ENCODE peak calls at places on chromosomes 7 and 10, in six cellular contexts. M, L, O, P, R and S are unnamed samples.

GRCh38 chr7:133703547-133703946 is 423.6 kb upstream of the LRGUK start:
- DNase-seq in P (no peak), O (no peak), L (no peak), M (no peak), R (no peak), S (peak; percentile 85)

GRCh38 chr7:106768324-106768751 is 96.7 kb upstream of the PIK3CG start:
- DNase-seq in R (no peak), P (no peak), L (no peak), O (no peak), M (no peak), S (no peak)

GRCh38 chr10:24701447-24701846 is 22.2 kb downstream of the ARHGAP21 start:
- DNase-seq in L (no peak), R (no peak), P (no peak), O (no peak), M (no peak), S (no peak)

GRCh38 chr10:104521901-104522827 is 118.9 kb upstream of the SORCS3 start:
- DNase-seq in O (no peak), P (no peak), L (no peak), R (no peak), M (no peak), S (no peak)

GRCh38 chr10:11396311-11396960 is 215.0 kb downstream of the USP6NL start:
- DNase-seq in P (no peak), M (no peak), L (no peak), O (no peak), R (no peak), S (no peak)

GRCh38 chr10:133000648-133001047 is 58.3 kb upstream of the CFAP46 start:
- DNase-seq in R (no peak), M (peak; percentile 53), P (no peak), O (no peak), L (no peak), S (no peak)

GRCh38 chr7:44845476-44845875 is 2.4 kb downstream of the H2AZ2 start:
- DNase-seq in M (no peak), L (no peak), R (no peak), P (no peak), O (no peak), S (no peak)

GRCh38 chr10:79162861-79163662 is 94.3 kb downstream of the ZMIZ1 start:
- DNase-seq in P (no peak), L (peak; percentile 70), M (peak; percentile 63), O (no peak), R (no peak), S (no peak)

GRCh38 chr10:97407952-97408248 is 6.8 kb upstream of the RRP12 start:
- DNase-seq in R (no peak), P (no peak), M (no peak), O (no peak), L (no peak), S (no peak)

GRCh38 chr7:16130127-16131110 is 290.9 kb downstream of the CRPPA start:
- DNase-seq in P (no peak), M (no peak), L (no peak), O (no peak), R (no peak), S (no peak)

GRCh38 chr7:149316606-149317005 is 54.6 kb downstream of the ZNF783 start:
- DNase-seq in P (no peak), O (no peak), M (no peak), L (no peak), R (no peak), S (no peak)

GRCh38 chr10:129961274-129961839 is 2.7 kb downstream of the EBF3 start:
- DNase-seq in R (no peak), M (no peak), P (no peak), L (no peak), O (no peak), S (no peak)

GRCh38 chr10:129963076-129963830 is 821 bp downstream of the EBF3 start:
- DNase-seq in P (no peak), L (no peak), O (no peak), M (no peak), R (no peak), S (no peak)

GRCh38 chr10:129963831-129964501 is at the start of gene EBF3:
- DNase-seq in R (peak; percentile 50), L (peak; percentile 72), P (peak; percentile 80), M (peak; percentile 81), O (no peak), S (no peak)

GRCh38 chr10:129962092-129962494 is 2.0 kb downstream of the EBF3 start:
- DNase-seq in L (no peak), R (no peak), M (no peak), O (no peak), P (no peak), S (no peak)

DNA sequence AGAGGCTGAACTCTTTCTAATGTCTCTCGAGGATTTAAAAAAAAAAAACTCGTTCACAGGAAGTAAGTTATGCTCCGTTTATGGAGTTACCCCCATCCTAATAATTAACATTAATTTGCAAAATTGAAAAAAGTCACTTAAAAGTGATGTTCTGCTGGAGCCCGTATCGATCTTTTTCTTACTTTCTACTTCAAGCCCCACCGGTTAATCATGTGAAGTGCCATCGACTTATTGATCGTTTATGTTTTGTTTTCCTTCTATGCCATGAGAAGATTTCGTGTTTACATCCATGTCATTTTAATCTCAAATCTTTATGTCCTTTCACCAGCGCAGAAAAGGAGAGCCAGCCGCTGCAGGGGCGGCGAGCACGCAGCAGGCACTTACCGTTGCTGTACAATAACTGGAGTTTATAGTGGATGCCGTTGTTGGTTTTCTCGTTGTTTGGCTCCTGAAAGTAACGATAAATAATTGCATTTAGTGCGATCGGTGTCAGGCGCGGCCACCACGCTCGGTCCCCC is 1.5 kb downstream of the EBF3 start:
- DNase-seq in O (no peak), M (no peak), P (no peak), L (no peak), R (no peak), S (no peak)
- H3K4me3 ChIP-seq in O (peak overlapping the region; percentile 40), M (no peak overlapping the region), P (peak overlapping the region; percentile 18), L (peak overlapping the region; percentile 39), R (peak overlapping the region; percentile 61), S (peak overlapping the region; percentile 55)

DNA sequence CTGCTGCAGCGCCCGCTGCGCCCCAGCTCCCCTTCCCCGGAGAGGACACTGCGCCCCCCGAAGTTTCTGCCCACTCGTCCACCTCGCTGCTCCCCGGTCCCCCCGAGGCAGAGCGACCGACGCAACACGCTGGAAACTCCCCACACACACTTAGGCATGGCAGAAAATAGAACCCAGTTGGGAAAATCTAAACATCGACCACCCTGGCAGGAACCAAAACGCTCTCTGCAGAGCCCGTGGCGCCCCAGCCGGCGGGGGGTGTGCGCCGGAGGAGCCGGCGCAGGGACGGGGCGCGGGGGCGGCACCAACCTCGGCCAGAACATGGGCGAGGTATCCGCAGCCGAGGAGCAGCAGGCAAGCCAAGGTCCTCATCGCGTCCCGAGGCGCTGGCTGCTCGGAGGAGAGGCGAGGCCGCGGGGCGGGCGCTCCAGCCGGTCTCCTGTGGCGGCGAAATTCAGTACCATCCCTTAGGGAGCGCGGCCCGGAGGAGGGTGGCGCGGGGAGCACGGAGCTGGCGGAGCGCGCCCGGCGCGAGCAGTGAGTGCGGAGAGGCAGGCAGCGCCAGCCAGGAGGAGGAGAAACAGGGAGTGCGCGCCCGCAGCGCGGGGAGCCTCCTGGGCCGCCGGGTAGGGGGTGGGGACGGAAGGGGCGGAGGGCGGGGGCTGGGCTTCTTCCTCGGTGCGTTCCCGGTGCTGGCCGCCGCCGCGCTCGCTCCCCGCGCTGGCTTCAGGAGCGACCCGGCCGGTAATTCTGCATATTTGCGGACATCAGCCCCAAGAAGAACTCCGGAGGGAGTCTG is 817 bp downstream of the PDGFA start:
- DNase-seq in O (peak; percentile 93), R (peak; percentile 89), M (peak; percentile 91), P (peak; percentile 93), L (peak; percentile 88), S (no peak)
- TF ChIP-seq CTCF in O (no peak), R (no peak), M (peak; percentile 13), P (no peak), L (peak; percentile 4), S (no peak)

DNA sequence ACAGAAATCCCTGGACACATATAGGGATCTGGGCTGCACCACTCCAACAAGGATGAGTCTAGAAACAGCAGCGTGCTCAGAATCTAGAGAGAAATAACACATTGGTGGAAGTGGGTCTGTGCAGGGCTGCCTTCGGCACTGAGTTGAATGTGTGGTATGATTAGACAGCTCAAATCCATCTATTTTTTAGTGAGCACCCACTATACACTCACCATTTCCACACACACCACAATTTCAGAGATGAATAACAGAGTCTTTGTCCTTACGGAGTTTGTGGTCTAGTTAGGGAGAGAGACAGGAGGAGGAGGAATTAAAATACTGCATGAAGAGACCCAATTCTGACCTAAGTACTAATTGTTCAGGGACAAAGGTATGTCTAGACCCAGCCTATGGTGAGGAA is 44.2 kb downstream of the JAZF1 start:
- DNase-seq in L (no peak), R (no peak), M (no peak), P (no peak), O (no peak), S (no peak)
- H3K27ac ChIP-seq in L (no peak overlapping the region), R (no peak overlapping the region), M (no peak overlapping the region), P (no peak overlapping the region), O (no peak overlapping the region), S (no peak overlapping the region)

DNA sequence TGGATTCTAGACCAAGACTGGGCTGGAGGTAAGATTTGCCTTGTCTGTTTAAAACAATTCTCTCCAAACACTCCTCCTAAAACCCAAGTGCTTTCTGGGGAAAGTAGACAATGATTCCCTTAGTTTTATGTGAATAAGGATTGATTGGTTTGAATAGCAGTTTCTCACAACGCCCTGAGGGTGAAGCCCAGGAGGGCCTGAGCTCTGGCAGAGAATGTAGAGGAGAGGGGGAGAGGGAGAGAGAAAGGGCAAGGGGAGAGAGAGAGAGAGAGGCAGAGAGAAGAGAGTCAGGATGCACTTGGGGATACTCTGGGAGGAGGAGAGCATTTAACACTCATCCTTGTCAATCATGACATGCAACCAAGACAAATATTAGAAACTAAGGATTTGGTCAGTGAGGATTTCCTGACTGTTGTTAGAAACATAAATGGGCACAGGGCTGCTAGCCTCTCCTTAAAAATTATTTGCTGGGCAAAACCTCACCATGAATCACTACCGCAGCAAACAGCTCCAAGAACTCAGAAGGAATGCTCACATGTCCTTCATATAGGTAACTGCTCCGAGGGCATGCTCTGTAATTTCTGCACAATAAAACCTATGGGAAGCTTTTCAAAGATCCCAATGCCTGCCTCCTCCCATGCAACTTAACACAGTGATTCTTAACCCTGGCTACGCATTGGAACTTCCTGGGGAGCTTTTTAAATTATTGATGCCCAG is 55.2 kb upstream of the RAPGEF5 start:
- DNase-seq in O (no peak), L (no peak), M (no peak), P (no peak), R (no peak), S (no peak)
- H3K4me3 ChIP-seq in O (no peak overlapping the region), L (no peak overlapping the region), M (no peak overlapping the region), P (no peak overlapping the region), R (no peak overlapping the region), S (no peak overlapping the region)

GRCh38 chr7:100449190-100449795 is 13.0 kb upstream of the PPP1R35 start:
- DNase-seq in P (no peak), M (no peak), R (no peak), L (no peak), O (no peak), S (no peak)
- TF ChIP-seq CTCF in P (no peak), M (no peak), R (no peak), L (no peak), O (no peak), S (no peak)

GRCh38 chr7:77182261-77182660 is 17.4 kb downstream of the FGL2 start:
- DNase-seq in P (no peak), L (no peak), R (no peak), O (no peak), M (no peak), S (no peak)
- H3K27ac ChIP-seq in P (no peak overlapping the region), L (no peak overlapping the region), R (no peak overlapping the region), O (no peak overlapping the region), M (no peak overlapping the region), S (no peak overlapping the region)